ENCODE peak calls at places on chromosomes 6 and 20, in five cellular contexts. One of them, this sample, is unnamed.

GRCh38 chr6:167452338-167453081 is 127.6 kb downstream of the TTLL2 start:
- DNase-seq in pons: no peak
- DNase-seq in COLO829: no peak
- DNase-seq in NCI-H774: no peak
- DNase-seq in GM04503: no peak
- DNase-seq in this sample: no peak

GRCh38 chr20:36830791-36831691 is 44.9 kb upstream of the TLDC2 start:
- DNase-seq in pons: peak; percentile 75
- DNase-seq in COLO829: no peak
- DNase-seq in NCI-H774: no peak
- DNase-seq in GM04503: peak; percentile 41
- DNase-seq in this sample: no peak

GRCh38 chr6:13248053-13248452 is 80.3 kb downstream of the TBC1D7 start:
- DNase-seq in pons: peak; percentile 33
- DNase-seq in COLO829: peak; percentile 89
- DNase-seq in NCI-H774: no peak
- DNase-seq in GM04503: no peak
- DNase-seq in this sample: no peak

GRCh38 chr20:62230276-62230675 is 8.0 kb upstream of the OSBPL2 start:
- DNase-seq in pons: no peak
- DNase-seq in COLO829: no peak
- DNase-seq in NCI-H774: no peak
- DNase-seq in GM04503: no peak
- DNase-seq in this sample: no peak

GRCh38 chr20:48683467-48684175 is 144.2 kb downstream of the PREX1 start:
- DNase-seq in pons: no peak
- DNase-seq in COLO829: no peak
- DNase-seq in NCI-H774: no peak
- DNase-seq in GM04503: no peak
- DNase-seq in this sample: no peak

GRCh38 chr20:32522775-32523612 is 62.1 kb downstream of the NOL4L start:
- DNase-seq in pons: no peak
- DNase-seq in COLO829: no peak
- DNase-seq in NCI-H774: no peak
- DNase-seq in GM04503: no peak
- DNase-seq in this sample: no peak

GRCh38 chr6:77492529-77492928 is 29.2 kb upstream of the HTR1B start:
- DNase-seq in pons: no peak
- DNase-seq in COLO829: no peak
- DNase-seq in NCI-H774: no peak
- DNase-seq in GM04503: no peak
- DNase-seq in this sample: no peak

GRCh38 chr6:169851641-169852503 is 100.5 kb downstream of the ERMARD start:
- DNase-seq in pons: no peak
- DNase-seq in COLO829: no peak
- DNase-seq in NCI-H774: no peak
- DNase-seq in GM04503: no peak
- DNase-seq in this sample: no peak

GRCh38 chr6:16759181-16759645 is 2.0 kb downstream of the ATXN1 start:
- DNase-seq in pons: peak; percentile 74
- DNase-seq in COLO829: no peak
- DNase-seq in NCI-H774: no peak
- DNase-seq in GM04503: no peak
- DNase-seq in this sample: no peak

GRCh38 chr6:163761491-163761890 is 347.0 kb downstream of the QKI start:
- DNase-seq in pons: no peak
- DNase-seq in COLO829: no peak
- DNase-seq in NCI-H774: no peak
- DNase-seq in GM04503: no peak
- DNase-seq in this sample: no peak